ENCODE peak calls at places on chromosomes 11 and 22, in eight cellular contexts. G, Z, A, B, U, X, S and I are unnamed samples.

GRCh38 chr11:46890665-46891064 is 27.7 kb downstream of the LRP4 start:
- DNase-seq in B (no peak), Z (no peak), S (no peak), U (no peak), X (peak; percentile 10), G (peak; percentile 19), A (no peak), I (peak; percentile 48)

GRCh38 chr11:65491614-65492386 is 7.0 kb upstream of the MALAT1 start:
- DNase-seq in Z (no peak), A (no peak), X (peak; percentile 99), S (no peak), G (peak; percentile 93), U (no peak), B (peak; percentile 86), I (peak; percentile 59)

GRCh38 chr11:11115475-11115874 is 237.6 kb downstream of the CSNK2A3 start:
- DNase-seq in U (no peak), S (no peak), X (no peak), A (no peak), G (no peak), Z (no peak), B (no peak), I (no peak)

GRCh38 chr22:22959147-22959827 is 71.7 kb downstream of the IGLL5 start:
- DNase-seq in A (peak; percentile 53), S (peak; percentile 74), B (peak; percentile 87), G (peak; percentile 45), U (peak; percentile 48), X (peak; percentile 65), Z (peak; percentile 47), I (peak; percentile 36)

GRCh38 chr22:49310354-49310753 is 517.3 kb downstream of the BRD1 start:
- DNase-seq in S (no peak), B (no peak), Z (no peak), U (no peak), A (no peak), G (no peak), X (no peak), I (no peak)

GRCh38 chr22:49024775-49025440 is 802.8 kb downstream of the BRD1 start:
- DNase-seq in B (no peak), A (no peak), X (no peak), Z (no peak), G (no peak), S (no peak), U (no peak), I (no peak)

GRCh38 chr11:11215944-11216343 is 137.1 kb downstream of the CSNK2A3 start:
- DNase-seq in G (no peak), Z (no peak), S (no peak), U (no peak), A (no peak), X (no peak), B (no peak), I (no peak)

GRCh38 chr22:49983148-49984042 is 22.8 kb downstream of the PIM3 start:
- DNase-seq in U (no peak), X (no peak), G (no peak), B (peak; percentile 36), Z (no peak), A (no peak), S (no peak), I (no peak)

GRCh38 chr22:29954203-29954855 is 71.4 kb downstream of the MTMR3 start:
- DNase-seq in X (no peak), A (no peak), Z (no peak), B (no peak), G (no peak), U (no peak), S (no peak), I (no peak)

GRCh38 chr11:113378013-113378412 is 9.6 kb upstream of the ANKK1 start:
- DNase-seq in A (no peak), U (no peak), Z (no peak), S (no peak), G (no peak), B (no peak), X (no peak), I (no peak)

GRCh38 chr11:132142554-132142953 is 772.1 kb downstream of the NTM start:
- DNase-seq in Z (no peak), X (no peak), S (no peak), G (no peak), A (no peak), U (no peak), B (no peak), I (no peak)

GRCh38 chr11:128409476-128409875 is 177.9 kb downstream of the ETS1 start:
- DNase-seq in A (no peak), B (no peak), U (no peak), G (peak; percentile 76), X (peak; percentile 62), Z (no peak), S (no peak), I (no peak)

GRCh38 chr11:94219771-94220170 is 84.6 kb upstream of the IZUMO1R start:
- DNase-seq in B (no peak), X (no peak), S (no peak), G (no peak), Z (no peak), A (no peak), U (no peak), I (no peak)

GRCh38 chr11:127268956-127269355 is 268.4 kb upstream of the KIRREL3 start:
- DNase-seq in Z (no peak), X (no peak), U (no peak), G (no peak), B (no peak), A (no peak), S (no peak), I (no peak)

GRCh38 chr22:46726986-46727317 is 11.1 kb downstream of the CERK start:
- DNase-seq in U (no peak), B (no peak), S (no peak), X (no peak), Z (no peak), G (no peak), A (no peak), I (no peak)

GRCh38 chr11:82701847-82702520 is 31.7 kb downstream of the FAM181B start:
- DNase-seq in U (no peak), S (no peak), B (peak; percentile 56), A (peak; percentile 9), G (no peak), X (peak; percentile 17), Z (peak; percentile 43), I (peak; percentile 35)

GRCh38 chr11:70496591-70497535 is 98.5 kb downstream of the CTTN start:
- DNase-seq in U (no peak), X (no peak), B (no peak), S (no peak), A (no peak), G (no peak), Z (no peak), I (no peak)

GRCh38 chr11:74784234-74784633 is 35.6 kb downstream of the RNF169 start:
- DNase-seq in U (no peak), Z (no peak), X (no peak), B (no peak), G (no peak), A (no peak), S (no peak), I (no peak)

GRCh38 chr11:44840526-44840925 is 110.2 kb downstream of the TP53I11 start:
- DNase-seq in B (no peak), Z (no peak), S (no peak), U (no peak), G (no peak), A (no peak), X (no peak), I (no peak)

GRCh38 chr11:96412761-96413381 is 23.1 kb downstream of the JRKL start:
- DNase-seq in B (no peak), X (no peak), G (no peak), Z (no peak), A (no peak), S (no peak), U (no peak), I (no peak)

GRCh38 chr22:21448627-21449416 is 18.4 kb upstream of the TMEM191C start:
- DNase-seq in S (no peak), U (no peak), B (no peak), G (no peak), X (no peak), Z (no peak), A (no peak), I (no peak)

GRCh38 chr22:25739659-25740344 is 2.2 kb upstream of the MYO18B start:
- DNase-seq in U (no peak), X (no peak), A (no peak), B (no peak), Z (no peak), S (no peak), G (no peak), I (no peak)

GRCh38 chr11:8810331-8811301 is 100.4 kb upstream of the AKIP1 start:
- DNase-seq in B (peak; percentile 79), G (peak; percentile 86), A (no peak), Z (peak; percentile 68), X (peak; percentile 88), U (no peak), S (no peak), I (peak; percentile 89)

GRCh38 chr11:126411971-126412381 is 56.5 kb downstream of the ST3GAL4 start:
- DNase-seq in B (no peak), G (no peak), Z (no peak), U (no peak), S (no peak), A (no peak), X (peak; percentile 42), I (no peak)

GRCh38 chr22:47355776-47356432 is 593.5 kb downstream of the TBC1D22A start:
- DNase-seq in Z (no peak), S (no peak), X (no peak), U (no peak), G (no peak), A (no peak), B (no peak), I (no peak)

GRCh38 chr22:47149976-47150375 is 387.5 kb downstream of the TBC1D22A start:
- DNase-seq in B (no peak), X (no peak), Z (no peak), U (no peak), S (no peak), G (no peak), A (no peak), I (no peak)

GRCh38 chr22:20627432-20627831 is 120.0 kb downstream of the MED15 start:
- DNase-seq in G (no peak), Z (no peak), U (no peak), S (no peak), X (no peak), A (no peak), B (no peak), I (no peak)